ENCODE peak calls at places on chromosomes 16 and 17, in eight cellular contexts. U, X, D, I, S, V, K and M are unnamed samples. For H3K4me1, the result is how much of the 10 kb centered on the place peaks cover.

GRCh38 chr16:48030926-48031325 is 124.9 kb downstream of the ABCC12 start:
- DNase-seq in U (no peak), X (no peak), D (no peak), I (no peak), S (no peak), V (no peak), K (no peak), M (no peak)

GRCh38 chr16:88764913-88765349 is 20.1 kb downstream of the PIEZO1 start:
- DNase-seq in U (no peak), X (peak), D (peak), I (no peak), S (peak), V (no peak), K (no peak), M (no peak)

GRCh38 chr16:74107795-74108610 is 188.6 kb upstream of the PSMD7 start:
- DNase-seq in U (peak), X (peak), D (peak), I (peak), S (no peak), V (peak), K (peak), M (no peak)

GRCh38 chr17:5545051-5545987 is 39.0 kb downstream of the NLRP1 start:
- DNase-seq in U (no peak), X (no peak), D (no peak), I (no peak), S (no peak), V (no peak), K (no peak), M (no peak)

GRCh38 chr17:38605852-38606645 is at the start of gene SRCIN1:
- DNase-seq in U (no peak), X (peak), D (peak), I (peak), S (no peak), V (peak), K (peak), M (no peak)

GRCh38 chr17:36503456-36504155 is 17.1 kb downstream of the ZNHIT3 start:
- DNase-seq in U (no peak), X (no peak), D (no peak), I (no peak), S (no peak), V (no peak), K (no peak), M (no peak)

GRCh38 chr17:75615301-75615700 is 17.9 kb upstream of the SMIM5 start:
- DNase-seq in U (no peak), X (no peak), D (no peak), I (peak), S (no peak), V (no peak), K (no peak), M (no peak)

GRCh38 chr16:4293822-4294457 is 21.1 kb upstream of the TFAP4 start:
- DNase-seq in U (no peak), X (peak), D (peak), I (peak), S (peak), V (peak), K (no peak), M (no peak)

GRCh38 chr16:86375370-86375769 is 135.0 kb upstream of the FOXF1 start:
- DNase-seq in U (no peak), X (no peak), D (no peak), I (no peak), S (no peak), V (no peak), K (no peak), M (no peak)

GRCh38 chr16:52537463-52537862 is 9.5 kb downstream of the TOX3 start:
- DNase-seq in U (no peak), X (no peak), D (no peak), I (no peak), S (no peak), V (peak), K (no peak), M (no peak)

GRCh38 chr17:76246080-76247066 is 6.1 kb upstream of the RNF157 start:
- DNase-seq in U (no peak), X (no peak), D (peak), I (peak), S (no peak), V (no peak), K (peak), M (no peak)

GRCh38 chr16:30395992-30396560 is 856 bp downstream of the ZNF48 start:
- DNase-seq in U (no peak), X (no peak), D (no peak), I (peak), S (no peak), V (no peak), K (no peak), M (no peak)

GRCh38 chr17:28643979-28644781 is 778 bp downstream of the BLTP2 start:
- DNase-seq in U (peak), X (peak), D (peak), I (peak), S (no peak), V (peak), K (peak), M (no peak)

GRCh38 chr16:17116595-17117322 is 354.0 kb downstream of the XYLT1 start:
- DNase-seq in U (no peak), X (no peak), D (no peak), I (no peak), S (no peak), V (no peak), K (no peak), M (no peak)

GRCh38 chr16:50844840-50845239 is 103.0 kb downstream of the CYLD start:
- DNase-seq in U (no peak), X (no peak), D (no peak), I (no peak), S (no peak), V (no peak), K (no peak), M (peak)

GRCh38 chr17:82531431-82531881 is 11.9 kb downstream of the FOXK2 start:
- DNase-seq in U (no peak), X (no peak), D (no peak), I (no peak), S (no peak), V (no peak), K (no peak), M (no peak)
- H3K4me1 ChIP-seq in U (half or more), X (under half), D (half or more), I (under half), S (under half), V (half or more), K (half or more), M (half or more)

GRCh38 chr17:7352910-7353635 is 1.1 kb downstream of the KCTD11 start:
- DNase-seq in U (no peak), X (no peak), D (no peak), I (no peak), S (no peak), V (no peak), K (no peak), M (no peak)

GRCh38 chr17:7352559-7352889 is 562 bp downstream of the KCTD11 start:
- DNase-seq in U (no peak), X (no peak), D (no peak), I (no peak), S (no peak), V (no peak), K (no peak), M (no peak)

GRCh38 chr17:7354262-7354781 is 634 bp upstream of the TMEM95 start:
- DNase-seq in U (no peak), X (no peak), D (no peak), I (no peak), S (no peak), V (no peak), K (no peak), M (no peak)

GRCh38 chr17:7355053-7355452 is at the start of gene TMEM95:
- DNase-seq in U (no peak), X (no peak), D (no peak), I (no peak), S (no peak), V (no peak), K (no peak), M (no peak)

GRCh38 chr17:7351665-7352558 is at the start of gene KCTD11:
- DNase-seq in U (peak), X (peak), D (peak), I (peak), S (peak), V (peak), K (peak), M (peak)
- H3K4me3 ChIP-seq in U (peak), X (peak), D (peak), I (peak), S (peak), V (peak), K (peak), M (peak)

GRCh38 chr17:57532556-57532955 is 212.5 kb downstream of the CCDC182 start:
- DNase-seq in U (no peak), X (no peak), D (no peak), I (peak), S (no peak), V (no peak), K (no peak), M (no peak)

GRCh38 chr17:57531648-57532486 is 213.2 kb downstream of the CCDC182 start:
- DNase-seq in U (no peak), X (no peak), D (no peak), I (peak), S (no peak), V (no peak), K (peak), M (no peak)

GRCh38 chr17:57530026-57530425 is 215.1 kb downstream of the CCDC182 start:
- DNase-seq in U (no peak), X (no peak), D (no peak), I (no peak), S (no peak), V (no peak), K (no peak), M (no peak)

GRCh38 chr17:57531078-57531477 is 214.0 kb downstream of the CCDC182 start:
- DNase-seq in U (no peak), X (no peak), D (no peak), I (no peak), S (no peak), V (no peak), K (no peak), M (no peak)

DNA sequence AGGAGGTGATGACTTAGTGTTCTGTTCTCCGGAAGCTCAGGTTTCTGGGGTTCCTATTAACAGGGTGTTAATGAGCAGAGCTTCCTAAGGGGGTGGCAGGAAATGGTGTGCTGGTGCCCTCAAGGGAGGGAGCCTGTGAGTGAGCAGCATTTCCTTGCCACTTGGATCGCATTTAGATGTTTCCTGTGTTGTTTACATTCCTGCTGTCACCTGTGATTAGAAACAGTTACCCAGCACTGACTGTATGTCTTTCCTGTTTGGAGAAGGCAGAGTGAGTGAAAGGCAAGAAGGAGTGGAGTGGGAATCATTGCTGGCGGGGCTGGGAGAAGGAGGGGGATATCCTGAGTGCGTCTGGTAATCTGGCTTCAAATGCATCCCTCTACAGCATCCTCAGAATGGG is 214.6 kb downstream of the CCDC182 start:
- DNase-seq in U (no peak), X (no peak), D (no peak), I (no peak), S (no peak), V (no peak), K (no peak), M (no peak)
- TF ChIP-seq POLR2AphosphoS5 in U (no peak), X (no peak), D (no peak), I (no peak), S (no peak), V (no peak), K (no peak), M (no peak)

GRCh38 chr17:2070241-2071023 is 15.5 kb downstream of the HIC1 start:
- DNase-seq in U (no peak), X (no peak), D (no peak), I (no peak), S (no peak), V (no peak), K (no peak), M (no peak)
- H3K4me1 ChIP-seq in U (under half), X (under half), D (half or more), I (under half), S (under half), V (half or more), K (under half), M (half or more)

GRCh38 chr17:42655528-42655927 is 3.6 kb upstream of the TUBG2 start:
- DNase-seq in U (no peak), X (no peak), D (no peak), I (no peak), S (no peak), V (no peak), K (no peak), M (no peak)

GRCh38 chr17:42659079-42659931 is at the start of gene TUBG2:
- DNase-seq in U (peak), X (peak), D (peak), I (no peak), S (peak), V (peak), K (peak), M (no peak)

GRCh38 chr17:42657824-42658588 is 1.1 kb upstream of the TUBG2 start:
- DNase-seq in U (no peak), X (no peak), D (no peak), I (no peak), S (no peak), V (no peak), K (no peak), M (no peak)

GRCh38 chr17:42665581-42666001 is 6.5 kb downstream of the TUBG2 start:
- DNase-seq in U (no peak), X (no peak), D (no peak), I (no peak), S (no peak), V (no peak), K (no peak), M (no peak)

DNA sequence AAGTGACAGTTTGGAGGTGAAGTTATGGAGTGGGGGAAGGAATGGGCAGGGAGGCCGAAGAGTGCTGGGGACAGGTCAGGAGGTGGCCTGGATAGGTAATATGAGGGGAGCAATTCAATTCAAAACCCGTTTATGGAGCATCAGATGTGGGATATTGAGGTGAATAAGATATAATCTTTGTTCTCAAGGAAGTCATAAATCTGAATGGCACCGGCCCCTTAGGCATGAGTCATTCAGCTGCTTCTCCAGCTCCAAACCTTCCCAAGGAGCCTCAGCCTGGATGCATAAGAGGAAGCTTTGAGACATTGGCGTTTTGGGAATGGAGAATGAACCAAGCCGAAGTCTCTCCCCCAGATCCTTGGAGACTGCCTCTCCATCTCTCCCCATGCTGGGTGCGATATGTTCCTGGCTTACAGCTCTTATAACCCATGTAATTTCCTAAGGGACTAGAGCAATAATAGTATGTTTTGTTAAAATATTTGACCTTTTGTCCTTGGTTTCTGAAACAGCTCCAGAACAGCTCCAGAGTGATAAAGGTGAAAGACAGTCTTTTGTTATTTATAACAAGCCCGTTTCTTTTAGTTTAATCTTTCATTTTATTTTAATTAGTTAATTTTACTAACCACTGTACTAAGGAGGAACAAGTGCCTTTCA is 1.7 kb downstream of the TUBG2 start:
- DNase-seq in U (no peak), X (peak), D (no peak), I (peak), S (no peak), V (no peak), K (no peak), M (no peak)
- H3K4me3 ChIP-seq in U (peak), X (no peak), D (no peak), I (no peak), S (no peak), V (no peak), K (no peak), M (no peak)

DNA sequence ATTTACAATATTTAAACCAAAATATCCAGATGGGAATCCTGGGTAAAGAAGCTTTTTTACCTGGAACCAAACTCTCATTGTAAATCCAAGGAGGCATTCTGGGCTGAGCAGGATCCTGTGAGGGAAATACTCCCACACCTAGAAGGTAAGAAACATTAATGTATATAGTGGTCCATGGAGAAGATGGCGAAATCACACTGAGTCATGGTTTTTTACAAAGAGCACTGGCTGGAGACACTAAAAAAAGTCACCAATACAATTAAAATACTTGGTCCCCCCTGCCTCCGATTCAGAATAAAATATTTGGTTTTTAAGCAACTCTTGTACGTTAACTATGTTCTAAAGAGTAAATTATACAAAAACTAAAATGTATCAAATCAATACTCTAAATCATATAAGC is 32.9 kb downstream of the SYNRG start:
- DNase-seq in U (no peak), X (no peak), D (no peak), I (no peak), S (no peak), V (no peak), K (no peak), M (no peak)
- TF ChIP-seq POLR2AphosphoS5 in U (no peak), X (no peak), D (no peak), I (no peak), S (no peak), V (no peak), K (no peak), M (no peak)

GRCh38 chr17:27217631-27218030 is 76.3 kb upstream of the WSB1 start:
- DNase-seq in U (no peak), X (no peak), D (no peak), I (no peak), S (no peak), V (no peak), K (no peak), M (no peak)
- H3K4me1 ChIP-seq in U (under half), X (under half), D (under half), I (under half), S (under half), V (under half), K (under half), M (under half)

GRCh38 chr17:67055811-67056745 is 11.7 kb downstream of the CACNG1 start:
- DNase-seq in U (no peak), X (peak), D (no peak), I (no peak), S (peak), V (no peak), K (no peak), M (peak)
- H3K4me3 ChIP-seq in U (no peak), X (no peak), D (no peak), I (no peak), S (no peak), V (no peak), K (no peak), M (no peak)